ENCODE peak calls at places on chromosomes 3 and 15, in five cellular contexts. One of them, this sample, is unnamed.

GRCh38 chr3:131386429-131386926 is 4.9 kb downstream of the NUDT16 start:
- DNase-seq in ELR: no peak
- DNase-seq in fibroblast of the aortic adventitia: no peak
- DNase-seq in GM04504: no peak
- DNase-seq in stimulated activated CD8-positive, alpha-beta memory T cell treated with anti-CD3 and anti-CD28 coated beads, Interleukin-2, amount 100 ng/mL, for 1 hour: no peak
- DNase-seq in this sample: peak

GRCh38 chr3:78825858-78826215 is 942.0 kb downstream of the ROBO1 start:
- DNase-seq in ELR: no peak
- DNase-seq in fibroblast of the aortic adventitia: no peak
- DNase-seq in GM04504: no peak
- DNase-seq in stimulated activated CD8-positive, alpha-beta memory T cell treated with anti-CD3 and anti-CD28 coated beads, Interleukin-2, amount 100 ng/mL, for 1 hour: no peak
- DNase-seq in this sample: peak

GRCh38 chr15:92944946-92945521 is 44.9 kb downstream of the CHD2 start:
- DNase-seq in ELR: no peak
- DNase-seq in fibroblast of the aortic adventitia: no peak
- DNase-seq in GM04504: no peak
- DNase-seq in stimulated activated CD8-positive, alpha-beta memory T cell treated with anti-CD3 and anti-CD28 coated beads, Interleukin-2, amount 100 ng/mL, for 1 hour: no peak
- DNase-seq in this sample: no peak

GRCh38 chr3:191762323-191762960 is 301.5 kb downstream of the PYDC2 start:
- DNase-seq in ELR: peak
- DNase-seq in fibroblast of the aortic adventitia: peak
- DNase-seq in GM04504: peak
- DNase-seq in stimulated activated CD8-positive, alpha-beta memory T cell treated with anti-CD3 and anti-CD28 coated beads, Interleukin-2, amount 100 ng/mL, for 1 hour: no peak
- DNase-seq in this sample: no peak

GRCh38 chr15:32970847-32971246 is 223.7 kb downstream of the FMN1 start:
- DNase-seq in ELR: no peak
- DNase-seq in fibroblast of the aortic adventitia: no peak
- DNase-seq in GM04504: no peak
- DNase-seq in stimulated activated CD8-positive, alpha-beta memory T cell treated with anti-CD3 and anti-CD28 coated beads, Interleukin-2, amount 100 ng/mL, for 1 hour: no peak
- DNase-seq in this sample: no peak

GRCh38 chr3:119365418-119365817 is 71.2 kb downstream of the ARHGAP31 start:
- DNase-seq in ELR: no peak
- DNase-seq in fibroblast of the aortic adventitia: peak
- DNase-seq in GM04504: no peak
- DNase-seq in stimulated activated CD8-positive, alpha-beta memory T cell treated with anti-CD3 and anti-CD28 coated beads, Interleukin-2, amount 100 ng/mL, for 1 hour: no peak
- DNase-seq in this sample: no peak

GRCh38 chr3:46574881-46575576 is 8.9 kb upstream of the LRRC2 start:
- DNase-seq in ELR: no peak
- DNase-seq in fibroblast of the aortic adventitia: no peak
- DNase-seq in GM04504: no peak
- DNase-seq in stimulated activated CD8-positive, alpha-beta memory T cell treated with anti-CD3 and anti-CD28 coated beads, Interleukin-2, amount 100 ng/mL, for 1 hour: no peak
- DNase-seq in this sample: no peak

GRCh38 chr3:32132706-32133105 is 26.3 kb downstream of the GPD1L start:
- DNase-seq in ELR: no peak
- DNase-seq in fibroblast of the aortic adventitia: no peak
- DNase-seq in GM04504: no peak
- DNase-seq in stimulated activated CD8-positive, alpha-beta memory T cell treated with anti-CD3 and anti-CD28 coated beads, Interleukin-2, amount 100 ng/mL, for 1 hour: no peak
- DNase-seq in this sample: no peak

GRCh38 chr15:45993072-45993471 is 358.2 kb downstream of the SQOR start:
- DNase-seq in ELR: no peak
- DNase-seq in fibroblast of the aortic adventitia: no peak
- DNase-seq in GM04504: no peak
- DNase-seq in stimulated activated CD8-positive, alpha-beta memory T cell treated with anti-CD3 and anti-CD28 coated beads, Interleukin-2, amount 100 ng/mL, for 1 hour: no peak
- DNase-seq in this sample: no peak

GRCh38 chr3:189494632-189495031 is 136.6 kb upstream of the TP63 start:
- DNase-seq in ELR: no peak
- DNase-seq in fibroblast of the aortic adventitia: no peak
- DNase-seq in GM04504: no peak
- DNase-seq in stimulated activated CD8-positive, alpha-beta memory T cell treated with anti-CD3 and anti-CD28 coated beads, Interleukin-2, amount 100 ng/mL, for 1 hour: no peak
- DNase-seq in this sample: no peak

GRCh38 chr15:101723874-101724674 is at the start of gene TARS3:
- DNase-seq in ELR: peak
- DNase-seq in fibroblast of the aortic adventitia: peak
- DNase-seq in GM04504: peak
- DNase-seq in stimulated activated CD8-positive, alpha-beta memory T cell treated with anti-CD3 and anti-CD28 coated beads, Interleukin-2, amount 100 ng/mL, for 1 hour: peak
- DNase-seq in this sample: peak

GRCh38 chr3:37961622-37962455 is 28.7 kb upstream of the VILL start:
- DNase-seq in ELR: no peak
- DNase-seq in fibroblast of the aortic adventitia: no peak
- DNase-seq in GM04504: no peak
- DNase-seq in stimulated activated CD8-positive, alpha-beta memory T cell treated with anti-CD3 and anti-CD28 coated beads, Interleukin-2, amount 100 ng/mL, for 1 hour: no peak
- DNase-seq in this sample: no peak

GRCh38 chr3:41075958-41076357 is 123.3 kb upstream of the CTNNB1 start:
- DNase-seq in ELR: no peak
- DNase-seq in fibroblast of the aortic adventitia: peak
- DNase-seq in GM04504: no peak
- DNase-seq in stimulated activated CD8-positive, alpha-beta memory T cell treated with anti-CD3 and anti-CD28 coated beads, Interleukin-2, amount 100 ng/mL, for 1 hour: no peak
- DNase-seq in this sample: no peak

GRCh38 chr3:16687206-16687605 is 82.0 kb upstream of the DAZL start:
- DNase-seq in ELR: no peak
- DNase-seq in fibroblast of the aortic adventitia: no peak
- DNase-seq in GM04504: no peak
- DNase-seq in stimulated activated CD8-positive, alpha-beta memory T cell treated with anti-CD3 and anti-CD28 coated beads, Interleukin-2, amount 100 ng/mL, for 1 hour: no peak
- DNase-seq in this sample: no peak

GRCh38 chr15:84982301-84982920 is 755 bp downstream of the PDE8A start:
- DNase-seq in ELR: peak
- DNase-seq in fibroblast of the aortic adventitia: peak
- DNase-seq in GM04504: no peak
- DNase-seq in stimulated activated CD8-positive, alpha-beta memory T cell treated with anti-CD3 and anti-CD28 coated beads, Interleukin-2, amount 100 ng/mL, for 1 hour: peak
- DNase-seq in this sample: peak